ENCODE peak calls at places on chromosomes 2 and 18, in five cellular contexts. A is AG04450, B is AG04449, W is Peyer's patch, P is GM06990. Y is an unnamed sample.

GRCh38 chr18:9392726-9393125 is 58.2 kb downstream of the TWSG1 start:
- DNase-seq in W (no peak), P (no peak), A (no peak), B (no peak), Y (no peak)

GRCh38 chr18:39455300-39455699 is 1889.7 kb upstream of the CELF4 start:
- DNase-seq in A (no peak), B (no peak), P (no peak), W (no peak), Y (peak)

GRCh38 chr18:48939368-48940097 is 11.2 kb downstream of the SMAD7 start:
- DNase-seq in A (no peak), B (no peak), W (no peak), P (no peak), Y (no peak)

GRCh38 chr2:30732376-30732775 is 74.9 kb downstream of the CAPN13 start:
- DNase-seq in P (no peak), A (no peak), W (peak), B (no peak), Y (no peak)

GRCh38 chr2:9315280-9315847 is 108.0 kb downstream of the ITGB1BP1 start:
- DNase-seq in A (no peak), P (no peak), W (peak), B (no peak), Y (peak)

GRCh38 chr18:7871560-7872456 is 304.7 kb downstream of the PTPRM start:
- DNase-seq in B (no peak), W (peak), A (no peak), P (no peak), Y (no peak)

GRCh38 chr18:61948196-61948800 is 55.5 kb upstream of the RNF152 start:
- DNase-seq in W (no peak), A (peak), B (no peak), P (no peak), Y (no peak)

GRCh38 chr2:108978709-108979111 is 10.3 kb downstream of the EDAR start:
- DNase-seq in A (no peak), W (no peak), B (no peak), P (no peak), Y (no peak)

GRCh38 chr2:1915196-1915595 is 170.9 kb upstream of the PXDN start:
- DNase-seq in A (no peak), B (no peak), P (no peak), W (no peak), Y (no peak)

GRCh38 chr2:217918220-217919024 is 84.4 kb downstream of the TNS1 start:
- DNase-seq in P (no peak), B (no peak), W (no peak), A (no peak), Y (no peak)

GRCh38 chr2:148643998-148644884 is at the start of gene EPC2:
- DNase-seq in P (peak), A (peak), W (peak), B (no peak), Y (peak)

GRCh38 chr2:173159794-173160463 is 84.3 kb downstream of the MAP3K20 start:
- DNase-seq in W (peak), B (peak), P (no peak), A (peak), Y (peak)

GRCh38 chr2:176491172-176491904 is 222.1 kb downstream of the MTX2 start:
- DNase-seq in P (peak), W (peak), B (peak), A (peak), Y (peak)

GRCh38 chr2:71504611-71505010 is 51.2 kb downstream of the DYSF start:
- DNase-seq in A (no peak), B (no peak), W (no peak), P (no peak), Y (no peak)

GRCh38 chr2:38485734-38486133 is 108.7 kb upstream of the ATL2 start:
- DNase-seq in P (no peak), B (no peak), W (no peak), A (no peak), Y (no peak)

GRCh38 chr2:216936954-216937357 is 77.1 kb upstream of the TNP1 start:
- DNase-seq in P (no peak), B (no peak), W (no peak), A (no peak), Y (no peak)

GRCh38 chr2:49002750-49003149 is 151.6 kb downstream of the FSHR start:
- DNase-seq in A (no peak), B (peak), W (no peak), P (no peak), Y (no peak)

GRCh38 chr2:72515696-72516095 is 310.1 kb downstream of the EXOC6B start:
- DNase-seq in W (no peak), B (no peak), P (no peak), A (no peak), Y (no peak)

GRCh38 chr18:76619342-76620315 is 124.6 kb upstream of the ZNF516 start:
- DNase-seq in P (no peak), A (no peak), B (no peak), W (no peak), Y (peak)

GRCh38 chr18:44467718-44468117 is 213.0 kb upstream of the SETBP1 start:
- DNase-seq in B (no peak), P (no peak), A (no peak), W (no peak), Y (no peak)

GRCh38 chr2:71680925-71681324 is 227.6 kb downstream of the DYSF start:
- DNase-seq in P (no peak), W (no peak), A (no peak), B (no peak), Y (no peak)

GRCh38 chr2:31944828-31945571 is 65.8 kb downstream of the MEMO1 start:
- DNase-seq in W (no peak), B (no peak), A (no peak), P (no peak), Y (no peak)

GRCh38 chr2:110221938-110222337 is 9.6 kb upstream of the MTLN start:
- DNase-seq in W (no peak), B (no peak), P (no peak), A (no peak), Y (no peak)

GRCh38 chr2:20606198-20606597 is 44.7 kb downstream of the HS1BP3 start:
- DNase-seq in P (no peak), W (no peak), A (no peak), B (no peak), Y (no peak)

GRCh38 chr2:236176951-236177350 is 8.8 kb upstream of the GBX2 start:
- DNase-seq in W (no peak), B (no peak), A (no peak), P (no peak), Y (no peak)

GRCh38 chr2:172116107-172116506 is 13.4 kb upstream of the DLX2 start:
- DNase-seq in W (no peak), A (no peak), P (no peak), B (no peak), Y (no peak)

GRCh38 chr2:137381731-137382130 is 582.5 kb upstream of the HNMT start:
- DNase-seq in B (no peak), A (no peak), W (no peak), P (no peak), Y (no peak)

GRCh38 chr2:2324565-2325101 is 6.4 kb downstream of the MYT1L start:
- DNase-seq in A (no peak), W (no peak), P (no peak), B (no peak), Y (no peak)

GRCh38 chr2:202377308-202377736 is 1.2 kb downstream of the BMPR2 start:
- DNase-seq in A (no peak), B (no peak), P (peak), W (peak), Y (no peak)

GRCh38 chr18:55587341-55588000 is 521 bp downstream of the TCF4 start:
- DNase-seq in B (no peak), W (no peak), P (no peak), A (no peak), Y (no peak)

GRCh38 chr18:55586841-55587240 is 1.2 kb downstream of the TCF4 start:
- DNase-seq in B (no peak), A (no peak), W (no peak), P (no peak), Y (no peak)

GRCh38 chr18:55588001-55588875 is at the start of gene TCF4:
- DNase-seq in W (peak), A (no peak), P (no peak), B (no peak), Y (no peak)

GRCh38 chr18:55585050-55585449 is 2.9 kb downstream of the TCF4 start:
- DNase-seq in B (no peak), A (no peak), W (no peak), P (no peak), Y (no peak)

DNA sequence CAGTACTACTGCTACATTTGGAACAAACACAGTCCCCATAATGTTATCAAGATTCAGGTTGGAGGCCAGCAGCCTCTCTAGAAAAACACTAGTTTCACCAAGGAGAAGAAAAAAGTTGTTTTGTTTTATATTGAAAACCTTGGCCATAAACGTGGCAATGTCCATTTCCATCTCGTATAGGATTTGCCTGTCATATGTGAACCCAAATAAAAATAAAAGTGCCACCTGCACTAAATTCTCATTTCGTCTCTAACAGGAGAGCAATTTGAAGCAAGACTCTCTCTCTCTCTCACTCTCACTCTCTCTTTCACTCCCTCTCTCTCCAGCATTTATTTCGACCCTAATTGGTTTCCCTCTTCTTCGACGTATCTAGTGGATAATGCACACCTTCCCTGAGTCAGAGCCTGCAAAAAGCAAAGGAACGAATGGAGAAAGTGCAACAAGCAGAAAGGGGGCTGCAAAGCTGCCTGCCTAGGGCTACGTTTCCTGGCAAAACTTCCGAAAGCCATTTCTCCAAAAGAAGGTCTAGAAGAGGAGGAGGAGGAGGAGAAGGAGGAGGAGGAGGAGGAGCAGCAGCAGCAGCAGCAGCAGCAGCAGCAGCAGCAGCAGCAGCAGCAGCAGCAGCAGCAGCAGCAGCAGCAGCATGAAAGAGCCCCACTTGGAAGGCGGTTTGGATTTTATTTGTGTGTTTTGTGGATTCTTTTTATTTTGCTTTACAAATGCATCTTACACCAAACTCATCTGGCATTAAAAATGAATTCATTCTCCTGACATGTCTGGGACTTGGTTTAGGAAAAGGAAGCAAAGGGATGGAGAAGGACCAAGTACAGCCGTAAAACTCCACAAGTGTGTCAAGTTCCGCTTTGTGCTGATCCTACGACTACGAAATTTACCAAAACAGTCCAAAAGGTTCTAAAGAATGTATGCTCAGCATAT is 2.1 kb downstream of the TCF4 start:
- DNase-seq in W (no peak), B (no peak), A (no peak), P (no peak), Y (no peak)
- H3K4me3 ChIP-seq in W (peak), B (peak), A (peak), P (no peak), Y (peak)

GRCh38 chr2:112140413-112140802 is 2.2 kb downstream of the FBLN7 start:
- DNase-seq in W (no peak), A (no peak), P (no peak), B (no peak), Y (no peak)
- H3K4me3 ChIP-seq in W (no peak), A (no peak), P (no peak), B (peak), Y (no peak)

GRCh38 chr2:96928277-96928781 is 58.1 kb downstream of the FAM178B start:
- DNase-seq in W (no peak), P (no peak), B (no peak), A (no peak), Y (no peak)
- H3K4me3 ChIP-seq in W (no peak), P (no peak), B (no peak), A (peak), Y (peak)

GRCh38 chr2:127095367-127095641 is 11.7 kb downstream of the BIN1 start:
- DNase-seq in B (no peak), A (no peak), P (no peak), W (no peak), Y (no peak)

GRCh38 chr2:127095784-127096183 is 11.2 kb downstream of the BIN1 start:
- DNase-seq in P (no peak), B (no peak), A (no peak), W (no peak), Y (no peak)

GRCh38 chr2:127093648-127094210 is 13.2 kb downstream of the BIN1 start:
- DNase-seq in A (no peak), P (no peak), B (no peak), W (no peak), Y (no peak)

GRCh38 chr2:127096280-127096679 is 10.7 kb downstream of the BIN1 start:
- DNase-seq in B (no peak), P (no peak), W (no peak), A (no peak), Y (no peak)

GRCh38 chr2:127094509-127095366 is 12.2 kb downstream of the BIN1 start:
- DNase-seq in W (no peak), B (no peak), A (no peak), P (no peak), Y (no peak)
- H3K4me3 ChIP-seq in W (no peak), B (no peak), A (no peak), P (no peak), Y (no peak)

GRCh38 chr2:218984239-218985020 is 554 bp downstream of the FEV start:
- DNase-seq in A (no peak), B (no peak), P (no peak), W (no peak), Y (no peak)
- H3K4me3 ChIP-seq in A (no peak), B (no peak), P (no peak), W (no peak), Y (no peak)

Y was measured in kidney epithelial cell.